ENCODE peak calls at places on chromosomes 7 and 10, in five cellular contexts. V is IMR-90, B is dorsolateral prefrontal cortex, T is thoracic aorta, Q is activated B cell treated with CpG ODN at 0.5 μM for 24 hours. Z is an unnamed sample.

GRCh38 chr7:146090023-146090645 is 26.5 kb upstream of the CNTNAP2 start:
- DNase-seq in Q (no peak), B (no peak), T (no peak), V (no peak), Z (no peak)

GRCh38 chr7:23213755-23214154 is 31.9 kb downstream of the NUP42 start:
- DNase-seq in T (no peak), Q (no peak), V (no peak), B (no peak), Z (no peak)

GRCh38 chr10:68208424-68209042 is 23.4 kb downstream of the ATOH7 start:
- DNase-seq in V (peak), Q (no peak), T (no peak), B (peak), Z (peak)

GRCh38 chr7:45578022-45578421 is 3.9 kb downstream of the ADCY1 start:
- DNase-seq in Q (no peak), B (no peak), T (no peak), V (no peak), Z (no peak)

GRCh38 chr7:148060724-148061123 is 529.8 kb upstream of the C7orf33 start:
- DNase-seq in Q (no peak), T (no peak), V (no peak), B (no peak), Z (no peak)

GRCh38 chr10:133315847-133316246 is 7.1 kb downstream of the ZNF511 start:
- DNase-seq in V (no peak), Q (no peak), B (no peak), T (no peak), Z (no peak)

GRCh38 chr7:50761722-50762121 is 21.0 kb downstream of the GRB10 start:
- DNase-seq in T (no peak), V (no peak), Q (no peak), B (no peak), Z (no peak)

GRCh38 chr7:140754506-140754905 is 58.0 kb downstream of the NDUFB2 start:
- DNase-seq in V (no peak), B (no peak), Q (no peak), T (no peak), Z (no peak)

GRCh38 chr7:159075563-159076238 is 69.0 kb downstream of the VIPR2 start:
- DNase-seq in T (no peak), B (peak), Q (no peak), V (no peak), Z (no peak)

GRCh38 chr7:7702826-7703225 is 15.6 kb downstream of the RPA3 start:
- DNase-seq in T (no peak), Q (no peak), V (peak), B (no peak), Z (no peak)

GRCh38 chr7:101878938-101879337 is 61.5 kb downstream of the CUX1 start:
- DNase-seq in V (no peak), B (no peak), T (no peak), Q (no peak), Z (no peak)

GRCh38 chr10:34018811-34019210 is 684.3 kb upstream of the NRP1 start:
- DNase-seq in T (no peak), Q (no peak), V (no peak), B (no peak), Z (no peak)

GRCh38 chr10:31033166-31033565 is 1.5 kb upstream of the ZNF438 start:
- DNase-seq in B (no peak), Q (no peak), T (no peak), V (no peak), Z (no peak)

GRCh38 chr10:124213471-124213870 is 120.1 kb upstream of the CHST15 start:
- DNase-seq in Q (no peak), V (no peak), B (no peak), T (no peak), Z (no peak)

GRCh38 chr10:74227697-74228424 is 76.8 kb downstream of the ADK start:
- DNase-seq in T (no peak), V (peak), B (no peak), Q (no peak), Z (no peak)

GRCh38 chr7:37901890-37902524 is 14.6 kb downstream of the SFRP4 start:
- DNase-seq in T (no peak), V (peak), B (no peak), Q (no peak), Z (no peak)

GRCh38 chr10:42982886-42983594 is 93.8 kb upstream of the RET start:
- DNase-seq in B (no peak), Q (no peak), V (no peak), T (no peak), Z (peak)

GRCh38 chr7:142909921-142910521 is 23.5 kb downstream of the TRPV5 start:
- DNase-seq in V (no peak), T (no peak), Q (no peak), B (no peak), Z (no peak)

GRCh38 chr7:98210513-98211220 is 572 bp upstream of the BHLHA15 start:
- DNase-seq in Q (no peak), V (no peak), B (peak), T (no peak), Z (no peak)

GRCh38 chr10:124349231-124349992 is 69.3 kb downstream of the OAT start:
- DNase-seq in T (no peak), Q (no peak), V (no peak), B (no peak), Z (no peak)

GRCh38 chr10:63921932-63922713 is 400.9 kb downstream of the REEP3 start:
- DNase-seq in T (no peak), B (no peak), V (no peak), Q (no peak), Z (no peak)

GRCh38 chr7:47669178-47669878 is 87.4 kb upstream of the TNS3 start:
- DNase-seq in V (peak), T (peak), B (peak), Q (peak), Z (no peak)

GRCh38 chr10:77391605-77392235 is 245.9 kb downstream of the KCNMA1 start:
- DNase-seq in B (peak), V (peak), T (peak), Q (no peak), Z (peak)

GRCh38 chr7:41696323-41696916 is 6.5 kb downstream of the INHBA start:
- DNase-seq in V (peak), T (no peak), B (peak), Q (no peak), Z (peak)

GRCh38 chr7:104883248-104883717 is 130.7 kb upstream of the KMT2E start:
- DNase-seq in T (no peak), Q (no peak), V (no peak), B (no peak), Z (no peak)

GRCh38 chr7:2475678-2476015 is 551 bp downstream of the GRIFIN start:
- DNase-seq in V (no peak), B (no peak), Q (no peak), T (no peak), Z (no peak)

GRCh38 chr10:45593938-45594275 is 78.7 kb downstream of the ZFAND4 start:
- DNase-seq in Q (no peak), B (no peak), V (no peak), T (no peak), Z (no peak)
- TF ChIP-seq CTCF in Q (no peak), B (no peak), V (no peak), T (no peak), Z (no peak)

GRCh38 chr10:130227883-130228282 is 91.7 kb downstream of the GLRX3 start:
- DNase-seq in Q (no peak), T (no peak), B (no peak), V (no peak), Z (no peak)
- TF ChIP-seq CTCF in Q (no peak), T (no peak), B (no peak), V (no peak), Z (no peak)

GRCh38 chr10:118036281-118036875 is 10.4 kb downstream of the RAB11FIP2 start:
- DNase-seq in B (no peak), V (no peak), Q (no peak), T (no peak), Z (no peak)
- TF ChIP-seq CTCF in B (no peak), V (no peak), Q (no peak), T (no peak), Z (no peak)

GRCh38 chr7:155298288-155298833 is 683 bp downstream of the INSIG1 start:
- DNase-seq in Q (peak), T (no peak), B (no peak), V (no peak), Z (no peak)

GRCh38 chr7:155297517-155298287 is at the start of gene INSIG1:
- DNase-seq in Q (peak), V (peak), T (peak), B (peak), Z (peak)

GRCh38 chr7:155295511-155295910 is 2.2 kb upstream of the INSIG1 start:
- DNase-seq in Q (no peak), T (no peak), B (no peak), V (no peak), Z (no peak)

GRCh38 chr7:155296006-155296787 is 1.5 kb upstream of the INSIG1 start:
- DNase-seq in Q (no peak), V (no peak), B (no peak), T (no peak), Z (no peak)

DNA sequence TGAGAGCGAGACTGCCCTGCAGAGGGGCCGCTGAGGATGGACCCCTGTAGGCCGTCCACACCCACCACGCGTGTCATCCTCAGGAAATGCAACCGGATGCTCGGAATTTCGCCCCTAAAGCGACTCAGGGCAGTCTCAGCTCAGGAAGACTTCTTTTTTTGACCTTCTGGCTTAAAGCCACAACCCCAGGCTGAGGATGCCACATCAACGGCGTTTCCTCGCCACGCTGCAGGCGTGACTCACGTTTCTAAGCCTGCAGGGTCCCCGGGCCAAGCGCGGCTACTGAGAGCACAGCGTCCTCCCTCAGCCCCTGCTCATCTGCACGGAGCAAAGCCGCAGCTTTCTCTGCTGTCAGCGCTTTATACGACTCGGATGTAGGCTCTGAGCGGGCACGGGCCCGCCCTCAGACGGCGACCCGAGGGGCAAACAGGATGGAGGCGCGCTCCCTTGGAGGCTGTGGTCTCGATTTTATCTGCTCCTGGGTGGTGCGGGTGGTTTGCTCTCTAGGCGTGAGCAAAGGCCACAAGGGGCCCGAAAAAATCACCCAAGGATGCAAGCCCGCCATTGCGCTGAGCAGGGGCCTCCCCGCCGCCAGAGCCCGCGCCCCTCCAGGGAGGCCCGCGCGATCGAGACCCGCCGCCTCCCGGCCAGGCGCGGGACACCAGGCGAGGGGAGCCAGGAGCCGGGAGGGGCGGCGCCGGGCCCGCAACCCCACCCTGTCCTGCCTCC is 726 bp upstream of the INSIG1 start:
- DNase-seq in T (peak), V (peak), B (peak), Q (no peak), Z (no peak)
- TF ChIP-seq CTCF in T (peak), V (peak), B (peak), Q (no peak), Z (peak)

GRCh38 chr10:119518176-119518575 is 24.3 kb downstream of the RGS10 start:
- DNase-seq in B (no peak), V (no peak), T (no peak), Q (peak), Z (no peak)

GRCh38 chr10:119517235-119518141 is 25.0 kb downstream of the RGS10 start:
- DNase-seq in V (peak), Q (peak), B (peak), T (no peak), Z (no peak)

GRCh38 chr10:119518936-119519335 is 23.6 kb downstream of the RGS10 start:
- DNase-seq in Q (no peak), T (no peak), V (no peak), B (no peak), Z (no peak)

GRCh38 chr10:119515511-119516045 is 26.9 kb downstream of the RGS10 start:
- DNase-seq in T (no peak), Q (no peak), V (no peak), B (no peak), Z (no peak)

DNA sequence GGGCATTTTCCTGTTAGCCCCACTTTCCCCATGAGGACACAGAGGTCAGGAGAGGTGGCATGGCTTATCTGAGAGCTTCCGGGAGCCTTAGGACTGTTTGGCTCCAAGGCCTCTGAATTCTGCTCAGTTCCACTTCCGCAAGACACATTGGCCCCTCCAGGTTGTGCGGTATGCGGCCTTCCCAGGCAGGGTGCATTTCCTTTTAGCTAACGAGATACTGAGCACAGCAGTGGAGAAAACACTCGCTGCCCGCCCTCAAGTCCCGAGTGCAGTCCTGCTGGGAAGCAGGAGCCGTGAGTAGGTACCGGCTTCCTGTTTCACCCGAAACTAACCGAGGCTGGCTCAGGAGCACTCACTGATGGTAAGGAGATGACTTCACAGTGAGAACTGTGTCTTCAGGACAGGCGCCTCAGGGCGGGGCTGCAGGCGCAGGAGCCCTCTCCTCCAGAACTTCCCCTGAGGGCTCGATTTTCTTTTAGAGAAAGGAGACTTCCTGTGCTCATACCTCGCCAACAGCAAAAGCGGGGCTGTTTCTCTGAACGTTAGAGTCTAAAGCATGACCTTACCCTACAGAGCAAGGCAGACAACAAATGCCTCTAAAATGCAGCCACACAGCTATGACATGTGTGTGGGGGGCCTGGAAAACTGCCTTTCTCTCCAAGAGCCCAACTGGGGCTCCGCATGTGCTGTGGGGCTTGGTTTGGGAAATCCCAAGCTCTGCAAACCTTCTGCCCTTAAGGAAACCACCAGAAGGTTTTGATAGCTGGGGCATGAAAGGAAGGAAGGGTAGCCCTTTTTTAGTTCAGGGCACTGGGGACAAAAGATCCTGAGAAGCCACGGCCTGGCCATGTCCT is 25.9 kb downstream of the RGS10 start:
- DNase-seq in V (no peak), B (no peak), Q (peak), T (no peak), Z (no peak)
- TF ChIP-seq CTCF in V (no peak), B (no peak), Q (no peak), T (no peak), Z (no peak)

GRCh38 chr7:150378115-150378852 is 846 bp upstream of the ZNF775 start:
- DNase-seq in Q (no peak), V (peak), T (no peak), B (no peak), Z (peak)
- TF ChIP-seq CTCF in Q (no peak), V (peak), T (no peak), B (no peak), Z (peak)

DNA sequence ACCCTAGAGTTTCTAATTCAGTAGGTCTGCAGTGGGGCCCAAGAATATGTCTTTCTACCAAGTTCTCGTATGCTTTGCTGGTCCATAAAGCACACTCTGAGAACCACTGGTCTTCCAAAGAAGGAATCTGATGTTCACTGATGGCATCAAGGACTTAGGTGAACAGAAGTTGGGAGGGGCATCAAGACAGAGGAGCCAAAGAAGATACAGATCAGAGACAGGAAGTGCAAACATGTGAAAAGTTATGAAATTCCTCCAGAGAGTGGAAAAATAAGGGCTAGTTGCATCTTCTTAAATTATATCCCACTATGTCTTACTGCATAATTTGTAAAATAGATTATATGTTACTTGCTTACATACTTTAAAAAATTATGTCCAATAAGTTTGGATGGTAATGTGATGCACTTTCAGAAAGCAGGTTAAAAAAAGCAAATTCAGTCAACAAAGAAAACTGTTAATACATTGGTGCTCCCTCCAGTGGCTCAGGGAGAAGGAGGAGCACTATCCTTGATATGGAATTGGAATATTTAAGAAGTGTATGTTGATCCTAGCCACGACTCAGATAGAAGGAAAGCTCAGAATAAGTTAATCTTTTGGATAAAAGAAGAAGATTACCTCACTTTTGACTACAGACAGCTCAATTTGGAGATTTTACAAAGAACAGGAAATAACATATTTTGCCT is 35.8 kb downstream of the CREB3L2 start:
- DNase-seq in T (no peak), B (no peak), Q (no peak), V (no peak), Z (no peak)
- TF ChIP-seq CTCF in T (no peak), B (no peak), Q (no peak), V (peak), Z (no peak)